ENCODE peak calls at places on chromosomes 16 and 17, in five cellular contexts. One of them, this sample, is unnamed.

GRCh38 chr17:19409509-19409908 is 1.5 kb upstream of the RNF112 start:
- DNase-seq in tibial nerve: no peak
- DNase-seq in K562: no peak
- DNase-seq in H54: peak
- DNase-seq in stomach: no peak
- DNase-seq in this sample: no peak

GRCh38 chr16:11152677-11153321 is 103.2 kb downstream of the SOCS1 start:
- DNase-seq in tibial nerve: no peak
- DNase-seq in K562: no peak
- DNase-seq in H54: no peak
- DNase-seq in stomach: no peak
- DNase-seq in this sample: no peak

GRCh38 chr17:12591336-12591735 is 74.4 kb upstream of the MYOCD start:
- DNase-seq in tibial nerve: no peak
- DNase-seq in K562: no peak
- DNase-seq in H54: no peak
- DNase-seq in stomach: no peak
- DNase-seq in this sample: no peak

GRCh38 chr17:35519442-35519841 is 18.0 kb downstream of the SLFN12L start:
- DNase-seq in tibial nerve: no peak
- DNase-seq in K562: no peak
- DNase-seq in H54: no peak
- DNase-seq in stomach: no peak
- DNase-seq in this sample: no peak

GRCh38 chr16:86100205-86101134 is 201.5 kb downstream of the IRF8 start:
- DNase-seq in tibial nerve: no peak
- DNase-seq in K562: no peak
- DNase-seq in H54: no peak
- DNase-seq in stomach: no peak
- DNase-seq in this sample: no peak

GRCh38 chr16:88403794-88404581 is 21.2 kb downstream of the ZNF469 start:
- DNase-seq in tibial nerve: no peak
- DNase-seq in K562: no peak
- DNase-seq in H54: no peak
- DNase-seq in stomach: no peak
- DNase-seq in this sample: no peak

GRCh38 chr16:53913082-53913870 is 209.3 kb downstream of the FTO start:
- DNase-seq in tibial nerve: peak
- DNase-seq in K562: no peak
- DNase-seq in H54: no peak
- DNase-seq in stomach: no peak
- DNase-seq in this sample: no peak

GRCh38 chr16:26051078-26051477 is 359.3 kb downstream of the HS3ST4 start:
- DNase-seq in tibial nerve: no peak
- DNase-seq in K562: no peak
- DNase-seq in H54: no peak
- DNase-seq in stomach: no peak
- DNase-seq in this sample: no peak

DNA sequence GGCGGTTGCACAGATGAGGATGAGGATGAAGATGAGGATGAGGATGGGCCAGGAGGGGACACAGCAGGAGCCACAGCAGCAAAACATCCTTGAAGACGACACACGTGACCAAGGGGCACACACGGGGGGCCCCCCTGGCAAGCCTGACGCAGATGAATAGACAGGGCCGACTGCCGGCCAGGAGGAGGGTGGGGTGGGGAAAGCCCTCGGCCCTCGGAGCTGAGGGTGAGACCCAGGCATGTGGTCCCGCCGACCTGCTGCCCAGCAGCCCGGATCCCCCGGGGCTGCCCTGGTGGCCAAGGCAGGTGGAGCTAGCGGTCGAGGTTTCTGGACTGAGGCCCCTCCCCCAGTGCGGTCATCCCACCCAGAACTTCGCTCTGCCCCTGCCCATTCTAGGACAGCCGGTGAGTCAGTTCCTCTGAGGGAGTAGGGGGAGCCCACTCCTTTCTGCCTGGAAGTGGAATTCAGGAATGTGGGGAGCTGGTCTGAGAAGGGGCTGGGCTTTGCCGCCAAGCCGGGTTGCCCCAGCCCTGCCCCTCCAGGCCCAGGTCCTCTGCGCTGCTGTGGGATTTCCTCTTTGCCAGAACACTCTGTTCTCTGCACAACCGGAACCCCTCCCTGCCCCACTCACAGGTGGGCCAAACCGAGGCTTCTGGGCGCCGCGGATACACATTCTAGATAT is 9.9 kb downstream of the CYGB start:
- DNase-seq in tibial nerve: peak
- DNase-seq in K562: no peak
- DNase-seq in H54: no peak
- DNase-seq in stomach: peak
- DNase-seq in this sample: no peak
- TF ChIP-seq POLR2A in tibial nerve: peak
- TF ChIP-seq POLR2A in K562: no peak
- TF ChIP-seq POLR2A in H54: no peak
- TF ChIP-seq POLR2A in stomach: no peak
- TF ChIP-seq POLR2A in this sample: no peak

DNA sequence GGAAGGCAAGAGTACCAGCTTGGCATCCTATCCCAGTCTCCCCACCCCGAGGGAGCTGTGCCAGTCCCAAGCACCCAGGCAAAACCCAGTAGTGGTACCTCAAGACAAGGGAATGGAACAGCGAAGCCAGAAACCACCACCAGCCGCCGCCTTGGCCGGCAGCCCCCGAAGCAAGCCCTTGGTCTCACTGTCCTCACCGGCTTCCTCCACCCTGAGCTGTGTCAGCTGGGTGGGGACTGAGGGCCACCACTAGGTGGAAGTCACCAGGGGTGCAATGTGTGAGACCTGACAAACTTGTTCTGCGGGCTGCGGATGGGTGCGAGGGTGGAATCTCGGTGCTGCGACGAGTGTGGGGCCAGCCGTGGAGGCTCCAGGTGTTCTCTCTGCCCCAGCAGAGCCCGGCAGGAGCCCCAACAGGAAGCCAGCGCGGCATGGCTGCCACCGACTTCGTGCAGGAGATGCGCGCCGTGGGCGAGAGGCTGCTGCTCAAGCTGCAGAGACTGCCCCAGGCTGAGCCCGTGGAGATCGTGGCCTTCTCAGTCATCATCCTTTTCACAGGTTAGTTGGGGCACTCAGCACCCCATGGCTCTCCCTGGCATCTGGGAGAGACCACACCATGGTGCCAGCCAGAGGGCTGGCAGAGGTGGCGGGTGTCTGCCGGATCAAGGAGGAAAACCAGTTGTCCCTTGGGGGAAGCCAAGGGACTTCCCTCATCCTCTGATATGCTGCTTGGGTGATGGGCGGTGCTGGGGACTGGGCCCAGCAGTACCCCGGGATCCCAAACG is 6.7 kb downstream of the SMIM5 start:
- DNase-seq in tibial nerve: no peak
- DNase-seq in K562: no peak
- DNase-seq in H54: no peak
- DNase-seq in stomach: peak
- DNase-seq in this sample: no peak
- TF ChIP-seq POLR2A in tibial nerve: no peak
- TF ChIP-seq POLR2A in K562: no peak
- TF ChIP-seq POLR2A in H54: no peak
- TF ChIP-seq POLR2A in stomach: no peak
- TF ChIP-seq POLR2A in this sample: peak

DNA sequence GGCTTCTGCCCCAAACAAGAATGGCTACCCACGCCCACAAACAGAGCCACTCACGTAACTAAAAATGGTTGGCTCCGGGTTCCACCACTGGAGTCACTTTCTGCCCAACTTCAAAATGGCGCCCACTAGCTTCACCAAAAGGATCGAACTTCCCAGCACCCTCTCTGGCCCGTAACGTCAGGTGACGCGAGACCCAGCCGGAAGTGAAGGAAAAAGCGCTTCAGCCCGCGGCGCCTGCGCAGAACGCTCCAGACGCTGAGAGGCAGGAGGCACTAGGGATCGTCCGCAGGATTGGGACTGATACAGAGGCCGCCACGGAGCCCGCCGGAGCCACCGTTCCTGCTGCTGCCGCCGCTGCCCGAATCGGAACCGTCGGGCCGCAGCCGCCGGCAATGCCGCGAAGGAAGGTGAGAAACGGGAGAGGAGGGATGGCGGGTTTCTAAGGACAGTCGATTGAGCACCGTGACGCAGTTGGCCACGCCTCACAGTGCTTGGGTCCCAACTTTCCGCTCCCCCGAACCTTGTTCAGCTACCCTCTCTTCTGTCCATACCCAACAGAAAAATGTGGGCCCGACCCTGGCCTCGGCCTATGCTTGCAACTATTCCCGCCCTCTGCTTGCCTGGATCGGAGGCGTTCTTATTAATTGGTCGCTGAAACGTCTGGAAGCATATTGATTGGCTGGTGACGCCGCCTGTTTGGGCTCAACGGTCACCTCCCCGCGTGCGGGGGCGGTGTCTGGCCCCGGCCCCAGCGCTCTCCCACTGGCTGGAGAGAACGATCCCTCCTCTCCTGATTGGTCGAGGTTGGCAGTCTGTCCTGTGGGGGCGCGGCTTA is at the start of gene KAT7:
- DNase-seq in tibial nerve: peak
- DNase-seq in K562: peak
- DNase-seq in H54: peak
- DNase-seq in stomach: peak
- DNase-seq in this sample: peak
- TF ChIP-seq POLR2A in tibial nerve: peak
- TF ChIP-seq POLR2A in K562: peak
- TF ChIP-seq POLR2A in H54: peak
- TF ChIP-seq POLR2A in stomach: peak
- TF ChIP-seq POLR2A in this sample: peak

DNA sequence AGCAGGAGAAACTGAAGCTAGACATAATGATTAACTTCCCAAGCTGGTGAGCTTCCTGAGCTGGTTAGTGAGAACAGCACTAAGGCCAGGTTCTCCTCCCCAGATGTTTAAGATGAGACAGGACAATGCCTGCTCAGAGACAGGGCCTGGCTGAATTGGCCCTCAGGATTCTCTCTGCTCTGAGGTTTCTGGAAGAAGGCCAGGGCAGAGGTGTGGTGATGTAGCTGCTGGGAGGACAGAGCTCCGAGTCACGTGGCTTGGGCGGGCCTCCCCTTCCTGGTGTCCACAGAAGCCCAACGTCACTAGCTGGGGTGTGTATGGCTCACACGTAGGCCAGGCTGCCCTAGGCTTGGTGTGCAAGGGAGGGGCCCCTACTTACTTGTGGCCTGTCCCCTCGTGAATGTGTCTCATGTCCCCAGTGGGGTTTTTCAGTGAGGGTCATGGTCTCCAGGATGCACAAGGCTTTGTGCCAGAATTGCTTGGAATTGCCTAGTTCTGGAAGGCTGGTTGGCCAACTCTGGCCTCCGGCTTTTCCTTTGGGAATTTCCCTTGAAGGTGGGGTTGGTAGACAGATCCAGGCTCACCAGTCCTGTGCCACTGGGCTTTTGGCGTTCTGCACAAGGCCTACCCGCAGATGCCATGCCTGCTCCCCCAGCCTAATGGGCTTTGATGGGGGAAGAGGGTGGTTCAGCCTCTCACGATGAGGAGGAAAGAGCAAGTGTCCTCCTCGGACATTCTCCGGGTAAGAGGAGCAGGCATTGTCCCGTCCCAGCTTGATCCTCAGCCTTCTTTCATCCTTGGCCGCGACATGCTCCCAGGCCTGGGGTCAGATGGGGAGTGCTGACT is 3.4 kb downstream of the NOD2 start:
- DNase-seq in tibial nerve: peak
- DNase-seq in K562: peak
- DNase-seq in H54: peak
- DNase-seq in stomach: peak
- DNase-seq in this sample: peak
- TF ChIP-seq POLR2A in tibial nerve: peak
- TF ChIP-seq POLR2A in K562: no peak
- TF ChIP-seq POLR2A in H54: no peak
- TF ChIP-seq POLR2A in stomach: no peak
- TF ChIP-seq POLR2A in this sample: no peak

DNA sequence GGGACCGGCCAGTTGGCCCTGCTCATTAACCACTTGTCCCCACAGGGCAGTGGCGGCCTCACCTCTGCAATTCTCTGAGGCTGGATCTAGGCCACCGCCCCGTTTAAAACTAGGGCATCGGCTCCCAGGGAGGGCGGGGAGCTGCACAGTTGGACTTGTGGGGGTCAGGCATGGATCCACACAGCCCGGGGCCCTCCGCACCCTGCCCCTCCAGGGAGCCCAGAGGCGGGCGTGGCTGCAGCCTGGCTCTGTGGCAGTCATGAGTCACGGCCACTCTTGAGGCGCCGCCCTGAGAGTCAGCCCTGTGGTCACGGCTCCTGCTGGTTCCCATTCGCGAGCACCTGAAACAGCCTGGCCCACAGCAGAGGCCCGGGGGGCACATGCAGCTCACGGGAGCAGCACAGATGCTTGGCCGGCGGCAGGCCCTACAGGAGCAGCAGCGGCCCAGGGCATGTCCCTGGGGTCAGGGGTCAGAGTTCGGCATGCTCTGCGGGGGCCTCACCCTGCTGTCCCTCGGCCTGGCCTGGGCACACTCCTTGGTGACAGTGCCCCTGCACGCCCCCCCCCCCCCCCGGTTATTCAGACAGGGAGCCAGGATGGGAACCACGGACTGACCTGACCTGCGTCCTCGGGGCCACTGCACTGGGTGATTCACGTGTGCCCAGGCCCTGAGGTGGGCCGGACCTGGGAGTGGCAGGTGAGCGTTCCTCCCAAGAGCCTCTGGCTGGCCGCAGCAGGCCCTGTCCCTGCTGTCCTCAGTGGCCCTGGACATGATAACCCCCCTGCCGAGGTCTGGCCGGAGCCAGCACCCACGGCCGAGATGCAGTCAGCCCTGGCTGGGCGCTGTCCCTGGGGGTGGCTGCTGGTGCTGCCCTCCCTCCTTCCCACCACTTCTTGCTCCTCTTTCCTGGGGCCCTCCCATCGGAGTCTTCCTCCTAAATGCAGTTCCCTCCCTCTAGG is 8.2 kb downstream of the CAPN15 start:
- DNase-seq in tibial nerve: no peak
- DNase-seq in K562: peak
- DNase-seq in H54: peak
- DNase-seq in stomach: peak
- DNase-seq in this sample: peak
- TF ChIP-seq POLR2A in tibial nerve: no peak
- TF ChIP-seq POLR2A in K562: no peak
- TF ChIP-seq POLR2A in H54: no peak
- TF ChIP-seq POLR2A in stomach: no peak
- TF ChIP-seq POLR2A in this sample: no peak

GRCh38 chr17:57881783-57882291 is 32.0 kb upstream of the MRPS23 start:
- DNase-seq in tibial nerve: no peak
- DNase-seq in K562: no peak
- DNase-seq in H54: no peak
- DNase-seq in stomach: no peak
- DNase-seq in this sample: no peak
- TF ChIP-seq POLR2A in tibial nerve: no peak
- TF ChIP-seq POLR2A in K562: no peak
- TF ChIP-seq POLR2A in H54: no peak
- TF ChIP-seq POLR2A in stomach: no peak
- TF ChIP-seq POLR2A in this sample: no peak